ENCODE peak calls at places on chromosomes 4 and X, in nine cellular contexts. One of them, this sample, is unnamed.

GRCh38 chrX:7690842-7691241 is 152.1 kb upstream of the VCX start:
- DNase-seq in mammary epithelial cell: no peak
- DNase-seq in activated T-cell treated with anti-CD3 and anti-CD28 coated beads, Interleukin-2, amount 50 U/mL, for 1 hour: no peak
- DNase-seq in left ventricle myocardium inferior: no peak
- DNase-seq in nucleus accumbens: no peak
- DNase-seq in ELF-1: peak
- DNase-seq in activated CD8-positive, alpha-beta memory T cell treated with anti-CD3 and anti-CD28 coated beads, Interleukin-2, amount 50 U/mL, for 4 hours: no peak
- DNase-seq in iPS DF 19.7: peak
- DNase-seq in KBM-7: no peak
- DNase-seq in this sample: no peak

GRCh38 chr4:98046665-98047064 is 96.6 kb downstream of the STPG2 start:
- DNase-seq in mammary epithelial cell: peak
- DNase-seq in activated T-cell treated with anti-CD3 and anti-CD28 coated beads, Interleukin-2, amount 50 U/mL, for 1 hour: no peak
- DNase-seq in left ventricle myocardium inferior: no peak
- DNase-seq in nucleus accumbens: no peak
- DNase-seq in ELF-1: peak
- DNase-seq in activated CD8-positive, alpha-beta memory T cell treated with anti-CD3 and anti-CD28 coated beads, Interleukin-2, amount 50 U/mL, for 4 hours: no peak
- DNase-seq in iPS DF 19.7: peak
- DNase-seq in KBM-7: no peak
- DNase-seq in this sample: no peak

GRCh38 chrX:8579602-8580001 is 115.0 kb downstream of the VCX3B start:
- DNase-seq in mammary epithelial cell: no peak
- DNase-seq in activated T-cell treated with anti-CD3 and anti-CD28 coated beads, Interleukin-2, amount 50 U/mL, for 1 hour: no peak
- DNase-seq in left ventricle myocardium inferior: no peak
- DNase-seq in nucleus accumbens: no peak
- DNase-seq in ELF-1: peak
- DNase-seq in activated CD8-positive, alpha-beta memory T cell treated with anti-CD3 and anti-CD28 coated beads, Interleukin-2, amount 50 U/mL, for 4 hours: no peak
- DNase-seq in iPS DF 19.7: no peak
- DNase-seq in KBM-7: no peak
- DNase-seq in this sample: no peak

GRCh38 chr4:17347445-17347844 is 164.4 kb downstream of the QDPR start:
- DNase-seq in mammary epithelial cell: peak
- DNase-seq in activated T-cell treated with anti-CD3 and anti-CD28 coated beads, Interleukin-2, amount 50 U/mL, for 1 hour: no peak
- DNase-seq in left ventricle myocardium inferior: no peak
- DNase-seq in nucleus accumbens: peak
- DNase-seq in ELF-1: peak
- DNase-seq in activated CD8-positive, alpha-beta memory T cell treated with anti-CD3 and anti-CD28 coated beads, Interleukin-2, amount 50 U/mL, for 4 hours: no peak
- DNase-seq in iPS DF 19.7: no peak
- DNase-seq in KBM-7: peak
- DNase-seq in this sample: peak

GRCh38 chrX:55908685-55909212 is 191.2 kb downstream of the RRAGB start:
- DNase-seq in mammary epithelial cell: peak
- DNase-seq in activated T-cell treated with anti-CD3 and anti-CD28 coated beads, Interleukin-2, amount 50 U/mL, for 1 hour: no peak
- DNase-seq in left ventricle myocardium inferior: no peak
- DNase-seq in nucleus accumbens: peak
- DNase-seq in ELF-1: peak
- DNase-seq in activated CD8-positive, alpha-beta memory T cell treated with anti-CD3 and anti-CD28 coated beads, Interleukin-2, amount 50 U/mL, for 4 hours: no peak
- DNase-seq in iPS DF 19.7: no peak
- DNase-seq in KBM-7: no peak
- DNase-seq in this sample: peak

GRCh38 chrX:2320580-2321327 is 180.0 kb downstream of the DHRSX start:
- DNase-seq in mammary epithelial cell: no peak
- DNase-seq in activated T-cell treated with anti-CD3 and anti-CD28 coated beads, Interleukin-2, amount 50 U/mL, for 1 hour: no peak
- DNase-seq in left ventricle myocardium inferior: peak
- DNase-seq in nucleus accumbens: no peak
- DNase-seq in ELF-1: peak
- DNase-seq in activated CD8-positive, alpha-beta memory T cell treated with anti-CD3 and anti-CD28 coated beads, Interleukin-2, amount 50 U/mL, for 4 hours: no peak
- DNase-seq in iPS DF 19.7: no peak
- DNase-seq in KBM-7: no peak
- DNase-seq in this sample: peak

GRCh38 chr4:104915864-104916263 is 230.8 kb upstream of the TET2 start:
- DNase-seq in mammary epithelial cell: no peak
- DNase-seq in activated T-cell treated with anti-CD3 and anti-CD28 coated beads, Interleukin-2, amount 50 U/mL, for 1 hour: no peak
- DNase-seq in left ventricle myocardium inferior: no peak
- DNase-seq in nucleus accumbens: no peak
- DNase-seq in ELF-1: peak
- DNase-seq in activated CD8-positive, alpha-beta memory T cell treated with anti-CD3 and anti-CD28 coated beads, Interleukin-2, amount 50 U/mL, for 4 hours: no peak
- DNase-seq in iPS DF 19.7: peak
- DNase-seq in KBM-7: no peak
- DNase-seq in this sample: no peak

GRCh38 chrX:103584606-103585005 is 709 bp upstream of the TCEAL4 start:
- DNase-seq in mammary epithelial cell: no peak
- DNase-seq in activated T-cell treated with anti-CD3 and anti-CD28 coated beads, Interleukin-2, amount 50 U/mL, for 1 hour: no peak
- DNase-seq in left ventricle myocardium inferior: no peak
- DNase-seq in nucleus accumbens: peak
- DNase-seq in ELF-1: no peak
- DNase-seq in activated CD8-positive, alpha-beta memory T cell treated with anti-CD3 and anti-CD28 coated beads, Interleukin-2, amount 50 U/mL, for 4 hours: no peak
- DNase-seq in iPS DF 19.7: no peak
- DNase-seq in KBM-7: no peak
- DNase-seq in this sample: no peak

GRCh38 chr4:27861381-27861787 is 1000.7 kb downstream of the STIM2 start:
- DNase-seq in mammary epithelial cell: peak
- DNase-seq in activated T-cell treated with anti-CD3 and anti-CD28 coated beads, Interleukin-2, amount 50 U/mL, for 1 hour: no peak
- DNase-seq in left ventricle myocardium inferior: no peak
- DNase-seq in nucleus accumbens: peak
- DNase-seq in ELF-1: peak
- DNase-seq in activated CD8-positive, alpha-beta memory T cell treated with anti-CD3 and anti-CD28 coated beads, Interleukin-2, amount 50 U/mL, for 4 hours: no peak
- DNase-seq in iPS DF 19.7: peak
- DNase-seq in KBM-7: peak
- DNase-seq in this sample: peak

GRCh38 chr4:85777908-85778808 is 303.2 kb downstream of the ARHGAP24 start:
- DNase-seq in mammary epithelial cell: no peak
- DNase-seq in activated T-cell treated with anti-CD3 and anti-CD28 coated beads, Interleukin-2, amount 50 U/mL, for 1 hour: no peak
- DNase-seq in left ventricle myocardium inferior: no peak
- DNase-seq in nucleus accumbens: no peak
- DNase-seq in ELF-1: no peak
- DNase-seq in activated CD8-positive, alpha-beta memory T cell treated with anti-CD3 and anti-CD28 coated beads, Interleukin-2, amount 50 U/mL, for 4 hours: no peak
- DNase-seq in iPS DF 19.7: no peak
- DNase-seq in KBM-7: no peak
- DNase-seq in this sample: peak

GRCh38 chrX:132692526-132692925 is 203.7 kb upstream of the MBNL3 start:
- DNase-seq in mammary epithelial cell: no peak
- DNase-seq in activated T-cell treated with anti-CD3 and anti-CD28 coated beads, Interleukin-2, amount 50 U/mL, for 1 hour: no peak
- DNase-seq in left ventricle myocardium inferior: no peak
- DNase-seq in nucleus accumbens: no peak
- DNase-seq in ELF-1: peak
- DNase-seq in activated CD8-positive, alpha-beta memory T cell treated with anti-CD3 and anti-CD28 coated beads, Interleukin-2, amount 50 U/mL, for 4 hours: no peak
- DNase-seq in iPS DF 19.7: no peak
- DNase-seq in KBM-7: no peak
- DNase-seq in this sample: no peak

GRCh38 chr4:1058198-1058996 is 47.0 kb downstream of the FGFRL1 start:
- DNase-seq in mammary epithelial cell: no peak
- DNase-seq in activated T-cell treated with anti-CD3 and anti-CD28 coated beads, Interleukin-2, amount 50 U/mL, for 1 hour: peak
- DNase-seq in left ventricle myocardium inferior: no peak
- DNase-seq in nucleus accumbens: no peak
- DNase-seq in ELF-1: no peak
- DNase-seq in activated CD8-positive, alpha-beta memory T cell treated with anti-CD3 and anti-CD28 coated beads, Interleukin-2, amount 50 U/mL, for 4 hours: peak
- DNase-seq in iPS DF 19.7: no peak
- DNase-seq in KBM-7: no peak
- DNase-seq in this sample: no peak

GRCh38 chr4:110902500-110902899 is 279.6 kb upstream of the PITX2 start:
- DNase-seq in mammary epithelial cell: peak
- DNase-seq in activated T-cell treated with anti-CD3 and anti-CD28 coated beads, Interleukin-2, amount 50 U/mL, for 1 hour: no peak
- DNase-seq in left ventricle myocardium inferior: no peak
- DNase-seq in nucleus accumbens: no peak
- DNase-seq in ELF-1: no peak
- DNase-seq in activated CD8-positive, alpha-beta memory T cell treated with anti-CD3 and anti-CD28 coated beads, Interleukin-2, amount 50 U/mL, for 4 hours: no peak
- DNase-seq in iPS DF 19.7: no peak
- DNase-seq in KBM-7: no peak
- DNase-seq in this sample: peak

GRCh38 chrX:131308980-131309379 is 19.9 kb upstream of the IGSF1 start:
- DNase-seq in mammary epithelial cell: no peak
- DNase-seq in activated T-cell treated with anti-CD3 and anti-CD28 coated beads, Interleukin-2, amount 50 U/mL, for 1 hour: no peak
- DNase-seq in left ventricle myocardium inferior: no peak
- DNase-seq in nucleus accumbens: no peak
- DNase-seq in ELF-1: no peak
- DNase-seq in activated CD8-positive, alpha-beta memory T cell treated with anti-CD3 and anti-CD28 coated beads, Interleukin-2, amount 50 U/mL, for 4 hours: no peak
- DNase-seq in iPS DF 19.7: no peak
- DNase-seq in KBM-7: no peak
- DNase-seq in this sample: no peak

GRCh38 chr4:43242611-43243010 is 350.1 kb downstream of the GRXCR1 start:
- DNase-seq in mammary epithelial cell: peak
- DNase-seq in activated T-cell treated with anti-CD3 and anti-CD28 coated beads, Interleukin-2, amount 50 U/mL, for 1 hour: no peak
- DNase-seq in left ventricle myocardium inferior: no peak
- DNase-seq in nucleus accumbens: no peak
- DNase-seq in ELF-1: no peak
- DNase-seq in activated CD8-positive, alpha-beta memory T cell treated with anti-CD3 and anti-CD28 coated beads, Interleukin-2, amount 50 U/mL, for 4 hours: no peak
- DNase-seq in iPS DF 19.7: no peak
- DNase-seq in KBM-7: peak
- DNase-seq in this sample: peak

GRCh38 chr4:92121099-92121498 is 182.7 kb upstream of the GRID2 start:
- DNase-seq in mammary epithelial cell: no peak
- DNase-seq in activated T-cell treated with anti-CD3 and anti-CD28 coated beads, Interleukin-2, amount 50 U/mL, for 1 hour: no peak
- DNase-seq in left ventricle myocardium inferior: no peak
- DNase-seq in nucleus accumbens: peak
- DNase-seq in ELF-1: no peak
- DNase-seq in activated CD8-positive, alpha-beta memory T cell treated with anti-CD3 and anti-CD28 coated beads, Interleukin-2, amount 50 U/mL, for 4 hours: no peak
- DNase-seq in iPS DF 19.7: no peak
- DNase-seq in KBM-7: no peak
- DNase-seq in this sample: no peak

GRCh38 chr4:145731026-145731425 is 51.1 kb downstream of the C4orf51 start:
- DNase-seq in mammary epithelial cell: no peak
- DNase-seq in activated T-cell treated with anti-CD3 and anti-CD28 coated beads, Interleukin-2, amount 50 U/mL, for 1 hour: no peak
- DNase-seq in left ventricle myocardium inferior: no peak
- DNase-seq in nucleus accumbens: no peak
- DNase-seq in ELF-1: no peak
- DNase-seq in activated CD8-positive, alpha-beta memory T cell treated with anti-CD3 and anti-CD28 coated beads, Interleukin-2, amount 50 U/mL, for 4 hours: no peak
- DNase-seq in iPS DF 19.7: no peak
- DNase-seq in KBM-7: no peak
- DNase-seq in this sample: peak

This sample was measured in AG10803.